ENCODE peak calls at places on chromosomes 5 and 9, in four cellular contexts. M, I, G and P are unnamed samples.

GRCh38 chr5:179187229-179187678 is 127.1 kb downstream of the ZNF354C start:
- DNase-seq in M (no peak), I (no peak), G (peak), P (peak)

GRCh38 chr5:159735749-159736660 is 180.3 kb upstream of the ADRA1B start:
- DNase-seq in G (no peak), I (no peak), M (no peak), P (no peak)

GRCh38 chr5:72788851-72789505 is 27.5 kb upstream of the TNPO1 start:
- DNase-seq in M (peak), G (peak), I (no peak), P (no peak)

GRCh38 chr5:172137046-172137445 is 51.0 kb downstream of the STK10 start:
- DNase-seq in I (no peak), M (no peak), G (no peak), P (no peak)

GRCh38 chr5:158770506-158770905 is 329.2 kb downstream of the EBF1 start:
- DNase-seq in M (peak), G (peak), I (peak), P (peak)

GRCh38 chr5:65482727-65483473 is 1.2 kb upstream of the ADAMTS6 start:
- DNase-seq in G (peak), M (peak), I (peak), P (no peak)

GRCh38 chr5:58459276-58459859 is 518 bp downstream of the PLK2 start:
- DNase-seq in G (peak), I (no peak), M (peak), P (peak)

GRCh38 chr5:73522989-73523388 is 24.7 kb downstream of the BTF3 start:
- DNase-seq in G (no peak), M (no peak), I (no peak), P (no peak)

GRCh38 chr9:91775011-91775707 is 174.9 kb downstream of the ROR2 start:
- DNase-seq in M (peak), I (peak), G (peak), P (peak)
- TF ChIP-seq HMGXB4 in M (no peak), I (no peak), G (no peak), P (peak)

GRCh38 chr5:1299961-1300360 is 5.1 kb upstream of the TERT start:
- DNase-seq in I (no peak), G (no peak), M (no peak), P (no peak)
- TF ChIP-seq HMGXB4 in I (no peak), G (no peak), M (no peak), P (no peak)

GRCh38 chr9:122090981-122091380 is 2.1 kb downstream of the TTLL11 start:
- DNase-seq in I (no peak), G (no peak), M (no peak), P (no peak)

GRCh38 chr9:122091682-122092592 is 1.2 kb downstream of the TTLL11 start:
- DNase-seq in M (no peak), G (no peak), I (no peak), P (no peak)

GRCh38 chr9:122088880-122089567 is 4.1 kb downstream of the TTLL11 start:
- DNase-seq in M (no peak), G (no peak), I (peak), P (no peak)

GRCh38 chr9:122092611-122093506 is at the start of gene TTLL11:
- DNase-seq in M (peak), I (peak), G (peak), P (peak)

DNA sequence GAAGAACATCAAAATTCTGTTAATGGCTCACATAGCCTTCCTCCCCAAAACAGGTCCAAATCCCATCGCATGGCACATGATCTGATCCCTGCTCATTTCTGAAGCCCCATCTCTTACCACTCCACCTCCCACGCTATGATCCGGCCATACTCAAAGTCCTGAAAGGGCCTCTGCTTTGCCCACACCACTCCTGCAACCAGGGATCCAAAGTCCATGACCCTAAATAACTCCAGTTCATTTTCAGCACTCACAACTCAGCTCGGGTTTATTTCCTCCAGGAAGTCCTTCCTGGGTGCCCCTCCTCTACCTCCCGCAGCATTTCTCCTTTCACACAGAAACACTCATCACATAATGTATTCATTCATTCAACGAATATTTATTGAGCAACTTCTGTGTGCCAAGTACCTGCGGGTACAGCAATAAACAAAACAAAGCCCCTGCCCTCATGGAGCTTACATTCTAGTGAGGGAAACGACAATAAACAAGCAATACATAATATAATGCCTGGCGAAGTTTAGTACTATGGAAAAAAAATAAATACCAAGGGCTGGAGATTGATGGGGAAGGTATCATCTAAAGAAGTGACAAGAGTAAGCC is 2.7 kb downstream of the TTLL11 start:
- DNase-seq in M (no peak), G (peak), I (no peak), P (no peak)
- TF ChIP-seq HMGXB4 in M (no peak), G (no peak), I (no peak), P (no peak)

DNA sequence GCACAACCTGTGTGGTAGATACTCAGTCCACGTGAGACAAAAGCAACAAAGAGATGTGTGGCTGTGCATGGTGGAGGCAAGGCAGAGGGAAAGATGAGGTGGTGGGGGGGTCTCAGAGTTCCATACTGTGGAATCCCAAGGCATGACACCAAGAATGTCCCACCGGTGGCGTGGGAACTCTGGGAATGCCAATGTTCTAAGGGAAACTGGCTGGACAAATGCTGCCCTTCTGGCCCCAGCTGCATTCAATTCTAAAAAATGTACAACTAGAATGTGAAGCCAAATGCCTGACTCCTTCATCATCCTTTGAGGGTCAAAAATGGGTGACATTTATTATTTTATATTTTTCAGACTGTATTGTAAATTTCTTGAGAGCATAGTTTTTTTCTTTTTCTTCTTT is 58.2 kb upstream of the EQTN start:
- DNase-seq in I (no peak), G (no peak), M (no peak), P (no peak)
- TF ChIP-seq HMGXB4 in I (no peak), G (no peak), M (no peak), P (no peak)